ENCODE peak calls at places on chromosome 10, in four cellular contexts. U, D, P and A are unnamed samples.

GRCh38 chr10:99370993-99371392 is 41.8 kb downstream of the CNNM1 start:
- DNase-seq in U (peak), D (peak), P (peak), A (no peak)

GRCh38 chr10:73073627-73074026 is 23.0 kb downstream of the P4HA1 start:
- DNase-seq in U (no peak), D (no peak), P (no peak), A (no peak)

GRCh38 chr10:110174201-110174600 is 33.2 kb upstream of the MXI1 start:
- DNase-seq in U (no peak), D (no peak), P (peak), A (no peak)

GRCh38 chr10:13721486-13721885 is 134.7 kb downstream of the PRPF18 start:
- DNase-seq in U (no peak), D (no peak), P (no peak), A (no peak)

GRCh38 chr10:80136134-80136571 is 3.6 kb downstream of the PLAC9 start:
- DNase-seq in U (peak), D (peak), P (no peak), A (no peak)

GRCh38 chr10:12403119-12403518 is 53.8 kb downstream of the CAMK1D start:
- DNase-seq in U (no peak), D (no peak), P (no peak), A (no peak)

GRCh38 chr10:99941942-99942835 is 67.6 kb downstream of the DNMBP start:
- DNase-seq in U (peak), D (no peak), P (no peak), A (no peak)

GRCh38 chr10:107767185-107767584 is 602.7 kb upstream of the SORCS1 start:
- DNase-seq in U (no peak), D (no peak), P (no peak), A (no peak)